ENCODE peak calls at places on chromosomes 11 and 22, in five cellular contexts. One of them, this sample, is unnamed.

GRCh38 chr22:44406581-44407403 is 91.2 kb downstream of the RTL6 start:
- DNase-seq in stimulated activated CD4-positive, alpha-beta T cell treated with anti-CD3 and anti-CD28 coated beads, Interleukin-2, amount 100 ng/mL, for 48 hours: no peak
- DNase-seq in endothelial cell: no peak
- DNase-seq in cardiac fibroblast: no peak
- DNase-seq in HTR-8/SVneo: no peak
- DNase-seq in this sample: peak

GRCh38 chr22:22061085-22062077 is 78.8 kb upstream of the TOP3B start:
- DNase-seq in cardiac fibroblast: peak
- DNase-seq in stimulated activated CD4-positive, alpha-beta T cell treated with anti-CD3 and anti-CD28 coated beads, Interleukin-2, amount 100 ng/mL, for 48 hours: no peak
- DNase-seq in HTR-8/SVneo: no peak
- DNase-seq in endothelial cell: no peak
- DNase-seq in this sample: no peak

GRCh38 chr11:19241260-19242183 is 777 bp upstream of the E2F8 start:
- DNase-seq in stimulated activated CD4-positive, alpha-beta T cell treated with anti-CD3 and anti-CD28 coated beads, Interleukin-2, amount 100 ng/mL, for 48 hours: peak
- DNase-seq in endothelial cell: peak
- DNase-seq in HTR-8/SVneo: peak
- DNase-seq in cardiac fibroblast: peak
- DNase-seq in this sample: peak

GRCh38 chr11:67545280-67545679 is 22.0 kb upstream of the CABP2 start:
- DNase-seq in cardiac fibroblast: no peak
- DNase-seq in HTR-8/SVneo: no peak
- DNase-seq in stimulated activated CD4-positive, alpha-beta T cell treated with anti-CD3 and anti-CD28 coated beads, Interleukin-2, amount 100 ng/mL, for 48 hours: no peak
- DNase-seq in endothelial cell: no peak
- DNase-seq in this sample: peak

GRCh38 chr11:66967670-66968425 is 7.3 kb upstream of the C11orf86 start:
- DNase-seq in stimulated activated CD4-positive, alpha-beta T cell treated with anti-CD3 and anti-CD28 coated beads, Interleukin-2, amount 100 ng/mL, for 48 hours: no peak
- DNase-seq in HTR-8/SVneo: no peak
- DNase-seq in cardiac fibroblast: peak
- DNase-seq in endothelial cell: no peak
- DNase-seq in this sample: no peak

GRCh38 chr11:116960916-116961315 is 123.5 kb upstream of the APOA1 start:
- DNase-seq in stimulated activated CD4-positive, alpha-beta T cell treated with anti-CD3 and anti-CD28 coated beads, Interleukin-2, amount 100 ng/mL, for 48 hours: no peak
- DNase-seq in cardiac fibroblast: peak
- DNase-seq in HTR-8/SVneo: peak
- DNase-seq in endothelial cell: no peak
- DNase-seq in this sample: peak

GRCh38 chr11:70152244-70152643 is 50.9 kb upstream of the FADD start:
- DNase-seq in cardiac fibroblast: no peak
- DNase-seq in HTR-8/SVneo: no peak
- DNase-seq in endothelial cell: no peak
- DNase-seq in stimulated activated CD4-positive, alpha-beta T cell treated with anti-CD3 and anti-CD28 coated beads, Interleukin-2, amount 100 ng/mL, for 48 hours: no peak
- DNase-seq in this sample: no peak

GRCh38 chr11:131692151-131692550 is 321.7 kb downstream of the NTM start:
- DNase-seq in stimulated activated CD4-positive, alpha-beta T cell treated with anti-CD3 and anti-CD28 coated beads, Interleukin-2, amount 100 ng/mL, for 48 hours: no peak
- DNase-seq in endothelial cell: no peak
- DNase-seq in HTR-8/SVneo: no peak
- DNase-seq in cardiac fibroblast: no peak
- DNase-seq in this sample: no peak

GRCh38 chr11:65280646-65281045 is 18.9 kb downstream of the POLA2 start:
- DNase-seq in HTR-8/SVneo: no peak
- DNase-seq in stimulated activated CD4-positive, alpha-beta T cell treated with anti-CD3 and anti-CD28 coated beads, Interleukin-2, amount 100 ng/mL, for 48 hours: no peak
- DNase-seq in cardiac fibroblast: peak
- DNase-seq in endothelial cell: no peak
- DNase-seq in this sample: no peak

GRCh38 chr11:12944889-12945288 is 64.2 kb upstream of the RASSF10 start:
- DNase-seq in cardiac fibroblast: no peak
- DNase-seq in HTR-8/SVneo: no peak
- DNase-seq in endothelial cell: no peak
- DNase-seq in stimulated activated CD4-positive, alpha-beta T cell treated with anti-CD3 and anti-CD28 coated beads, Interleukin-2, amount 100 ng/mL, for 48 hours: no peak
- DNase-seq in this sample: no peak

GRCh38 chr11:72242141-72242540 is 1.8 kb downstream of the PHOX2A start:
- DNase-seq in stimulated activated CD4-positive, alpha-beta T cell treated with anti-CD3 and anti-CD28 coated beads, Interleukin-2, amount 100 ng/mL, for 48 hours: no peak
- DNase-seq in cardiac fibroblast: no peak
- DNase-seq in HTR-8/SVneo: no peak
- DNase-seq in endothelial cell: no peak
- DNase-seq in this sample: no peak

GRCh38 chr11:77155082-77155475 is 27.0 kb downstream of the MYO7A start:
- DNase-seq in HTR-8/SVneo: no peak
- DNase-seq in stimulated activated CD4-positive, alpha-beta T cell treated with anti-CD3 and anti-CD28 coated beads, Interleukin-2, amount 100 ng/mL, for 48 hours: no peak
- DNase-seq in cardiac fibroblast: no peak
- DNase-seq in endothelial cell: no peak
- DNase-seq in this sample: no peak

This sample was measured in body of pancreas.